ENCODE peak calls at places on chromosomes 1 and 21, in seven cellular contexts. O is GM13977, S is pancreas, K is HFFc6, G is cardiac muscle cell, E is neural progenitor cell, Q is brain microvascular endothelial cell. C is an unnamed sample.

GRCh38 chr1:93980320-93980744 is 71.1 kb upstream of the GCLM start:
- DNase-seq in K (no peak), G (peak; percentile 21), E (peak; percentile 43), O (peak; percentile 26), Q (no peak), S (no peak), C (no peak)

GRCh38 chr1:46288485-46289133 is 14.8 kb downstream of the LRRC41 start:
- DNase-seq in G (no peak), E (no peak), O (no peak), K (peak; percentile 80), Q (peak; percentile 50), S (no peak), C (no peak)

GRCh38 chr1:211247921-211248320 is 11.2 kb upstream of the RCOR3 start:
- DNase-seq in S (no peak), K (no peak), Q (no peak), O (no peak), E (peak; percentile 14), G (peak; percentile 36), C (no peak)

GRCh38 chr1:159172599-159173291 is 1.3 kb downstream of the CADM3 start:
- DNase-seq in O (peak; percentile 15), E (peak; percentile 69), G (no peak), K (no peak), S (no peak), Q (no peak), C (no peak)

GRCh38 chr1:18341291-18342058 is 139.3 kb upstream of the KLHDC7A start:
- DNase-seq in S (no peak), G (no peak), Q (no peak), K (no peak), O (no peak), E (no peak), C (no peak)

GRCh38 chr1:91672601-91673161 is 172.0 kb downstream of the CDC7 start:
- DNase-seq in K (no peak), E (no peak), O (no peak), S (no peak), G (no peak), Q (no peak), C (no peak)

GRCh38 chr1:42963378-42964005 is 4.8 kb upstream of the SLC2A1 start:
- DNase-seq in S (no peak), Q (peak; percentile 63), O (no peak), G (no peak), K (peak; percentile 74), E (no peak), C (no peak)

GRCh38 chr1:44318097-44319088 is 36.7 kb downstream of the ERI3 start:
- DNase-seq in E (peak; percentile 80), Q (peak; percentile 21), G (peak; percentile 64), O (peak; percentile 74), S (peak; percentile 23), K (peak; percentile 21), C (peak; percentile 60)

GRCh38 chr1:210262897-210263272 is 30.3 kb downstream of the SERTAD4 start:
- DNase-seq in Q (no peak), E (no peak), K (peak; percentile 56), G (no peak), S (no peak), O (no peak), C (no peak)

GRCh38 chr21:42140196-42140934 is 69.2 kb downstream of the UMODL1 start:
- DNase-seq in S (no peak), E (no peak), G (no peak), K (no peak), Q (no peak), O (no peak), C (no peak)
- TF ChIP-seq CTCF in S (no peak), E (no peak), G (no peak), K (no peak), Q (no peak), O (no peak), C (no peak)

GRCh38 chr1:38507563-38507962 is 352.0 kb downstream of the RRAGC start:
- DNase-seq in O (no peak), Q (no peak), G (peak; percentile 34), K (no peak), S (no peak), E (no peak), C (no peak)

GRCh38 chr1:38500891-38501290 is 358.7 kb downstream of the RRAGC start:
- DNase-seq in Q (no peak), O (no peak), G (no peak), K (no peak), E (no peak), S (no peak), C (no peak)

GRCh38 chr1:38505950-38506349 is 353.6 kb downstream of the RRAGC start:
- DNase-seq in E (no peak), O (no peak), K (no peak), G (no peak), S (no peak), Q (no peak), C (no peak)

GRCh38 chr1:38500352-38500751 is 359.2 kb downstream of the RRAGC start:
- DNase-seq in S (no peak), O (no peak), E (no peak), Q (peak; percentile 2), K (no peak), G (no peak), C (no peak)

DNA sequence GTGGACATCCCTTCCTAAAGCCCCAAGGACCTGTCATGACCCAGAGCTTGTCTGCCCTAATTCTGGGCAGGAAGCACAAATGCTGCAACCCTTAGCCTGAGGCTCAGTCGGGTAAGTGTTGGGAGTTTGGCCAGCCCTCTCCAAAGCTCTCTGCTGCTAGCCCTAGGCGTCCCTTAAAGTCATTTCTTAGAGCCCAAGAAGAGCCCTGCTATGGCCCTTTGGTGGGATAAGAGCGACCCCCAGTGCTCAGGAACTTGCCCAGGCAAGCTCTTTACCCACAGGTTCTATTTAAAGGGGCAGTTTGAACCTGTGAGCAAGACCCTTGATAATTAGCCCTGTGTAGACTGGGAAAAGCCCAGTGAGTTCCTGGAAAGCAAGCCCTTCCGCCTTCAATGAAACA is 356.8 kb downstream of the RRAGC start:
- DNase-seq in E (peak; percentile 91), K (no peak), Q (no peak), O (no peak), S (no peak), G (peak; percentile 36), C (peak; percentile 37)
- TF ChIP-seq CTCF in E (peak; percentile 92), K (no peak), Q (peak; percentile 41), O (peak; percentile 28), S (no peak), G (no peak), C (no peak)

GRCh38 chr21:38056481-38056880 is 140.2 kb upstream of the KCNJ6 start:
- DNase-seq in O (no peak), G (no peak), E (no peak), Q (no peak), S (no peak), K (no peak), C (no peak)

GRCh38 chr21:38054334-38054733 is 138.1 kb upstream of the KCNJ6 start:
- DNase-seq in Q (no peak), E (no peak), K (no peak), S (no peak), O (no peak), G (no peak), C (no peak)

GRCh38 chr21:38060533-38060932 is 144.3 kb upstream of the KCNJ6 start:
- DNase-seq in O (no peak), E (no peak), Q (no peak), K (no peak), G (no peak), S (no peak), C (no peak)

GRCh38 chr21:38057626-38058025 is 141.4 kb upstream of the KCNJ6 start:
- DNase-seq in G (no peak), O (no peak), S (no peak), E (no peak), Q (no peak), K (no peak), C (no peak)
- TF ChIP-seq CTCF in G (no peak), O (no peak), S (no peak), E (no peak), Q (no peak), K (no peak), C (no peak)

GRCh38 chr1:214952648-214953047 is 129.9 kb upstream of the KCNK2 start:
- DNase-seq in K (no peak), Q (no peak), S (no peak), O (no peak), G (no peak), E (peak; percentile 57), C (no peak)
- TF ChIP-seq CTCF in K (peak; percentile 49), Q (no peak), S (no peak), O (no peak), G (no peak), E (peak; percentile 51), C (peak; percentile 26)